ENCODE peak calls at places on chromosomes 7 and 10, in nine cellular contexts. One of them, this sample, is unnamed.
A peak's percentile ranks its signal among the peaks of the same experiment; 100 is the strongest.

GRCh38 chr10:77185696-77186095 is 451.9 kb downstream of the KCNMA1 start:
- DNase-seq in fibroblast of the conjunctiva: no peak
- DNase-seq in T1000: no peak
- DNase-seq in stimulated activated CD8-positive, alpha-beta memory T cell treated with anti-CD3 and anti-CD28 coated beads, Interleukin-12 subunit alpha, Interleukin-12 subunit beta, amount 100 ng/mL, for 1 hour: no peak
- DNase-seq in H1: no peak
- DNase-seq in kidney tubule cell: no peak
- DNase-seq in hippocampal formation: no peak
- DNase-seq in amniotic stem cell: no peak
- DNase-seq in left cardiac atrium: no peak
- DNase-seq in this sample: no peak

GRCh38 chr10:48880016-48880705 is 59.5 kb downstream of the LRRC18 start:
- DNase-seq in fibroblast of the conjunctiva: no peak
- DNase-seq in T1000: no peak
- DNase-seq in stimulated activated CD8-positive, alpha-beta memory T cell treated with anti-CD3 and anti-CD28 coated beads, Interleukin-12 subunit alpha, Interleukin-12 subunit beta, amount 100 ng/mL, for 1 hour: no peak
- DNase-seq in H1: no peak
- DNase-seq in kidney tubule cell: no peak
- DNase-seq in hippocampal formation: no peak
- DNase-seq in amniotic stem cell: no peak
- DNase-seq in left cardiac atrium: no peak
- DNase-seq in this sample: no peak

GRCh38 chr10:51462076-51462779 is 237.2 kb downstream of the CSTF2T start:
- DNase-seq in fibroblast of the conjunctiva: no peak
- DNase-seq in T1000: no peak
- DNase-seq in stimulated activated CD8-positive, alpha-beta memory T cell treated with anti-CD3 and anti-CD28 coated beads, Interleukin-12 subunit alpha, Interleukin-12 subunit beta, amount 100 ng/mL, for 1 hour: no peak
- DNase-seq in H1: no peak
- DNase-seq in kidney tubule cell: peak; percentile 33
- DNase-seq in hippocampal formation: no peak
- DNase-seq in amniotic stem cell: no peak
- DNase-seq in left cardiac atrium: no peak
- DNase-seq in this sample: no peak

GRCh38 chr7:79308176-79308575 is 145.3 kb downstream of the MAGI2 start:
- DNase-seq in fibroblast of the conjunctiva: peak; percentile 13
- DNase-seq in T1000: no peak
- DNase-seq in stimulated activated CD8-positive, alpha-beta memory T cell treated with anti-CD3 and anti-CD28 coated beads, Interleukin-12 subunit alpha, Interleukin-12 subunit beta, amount 100 ng/mL, for 1 hour: no peak
- DNase-seq in H1: no peak
- DNase-seq in kidney tubule cell: peak; percentile 13
- DNase-seq in hippocampal formation: no peak
- DNase-seq in amniotic stem cell: no peak
- DNase-seq in left cardiac atrium: no peak
- DNase-seq in this sample: no peak

GRCh38 chr10:132335189-132336063 is 3.4 kb downstream of the LRRC27 start:
- DNase-seq in fibroblast of the conjunctiva: no peak
- DNase-seq in T1000: no peak
- DNase-seq in stimulated activated CD8-positive, alpha-beta memory T cell treated with anti-CD3 and anti-CD28 coated beads, Interleukin-12 subunit alpha, Interleukin-12 subunit beta, amount 100 ng/mL, for 1 hour: peak; percentile 13
- DNase-seq in H1: no peak
- DNase-seq in kidney tubule cell: no peak
- DNase-seq in hippocampal formation: peak; percentile 51
- DNase-seq in amniotic stem cell: no peak
- DNase-seq in left cardiac atrium: peak; percentile 40
- DNase-seq in this sample: peak; percentile 66

GRCh38 chr7:27784399-27785053 is 44.6 kb downstream of the TAX1BP1 start:
- DNase-seq in fibroblast of the conjunctiva: peak; percentile 36
- DNase-seq in T1000: peak; percentile 37
- DNase-seq in stimulated activated CD8-positive, alpha-beta memory T cell treated with anti-CD3 and anti-CD28 coated beads, Interleukin-12 subunit alpha, Interleukin-12 subunit beta, amount 100 ng/mL, for 1 hour: no peak
- DNase-seq in H1: no peak
- DNase-seq in kidney tubule cell: peak; percentile 73
- DNase-seq in hippocampal formation: no peak
- DNase-seq in amniotic stem cell: peak; percentile 49
- DNase-seq in left cardiac atrium: no peak
- DNase-seq in this sample: peak; percentile 30

GRCh38 chr10:76444034-76444800 is 1012.8 kb downstream of the LRMDA start:
- DNase-seq in fibroblast of the conjunctiva: no peak
- DNase-seq in T1000: no peak
- DNase-seq in stimulated activated CD8-positive, alpha-beta memory T cell treated with anti-CD3 and anti-CD28 coated beads, Interleukin-12 subunit alpha, Interleukin-12 subunit beta, amount 100 ng/mL, for 1 hour: no peak
- DNase-seq in H1: no peak
- DNase-seq in kidney tubule cell: no peak
- DNase-seq in hippocampal formation: no peak
- DNase-seq in amniotic stem cell: no peak
- DNase-seq in left cardiac atrium: peak; percentile 50
- DNase-seq in this sample: no peak

GRCh38 chr10:12337407-12337806 is 11.9 kb upstream of the CAMK1D start:
- DNase-seq in fibroblast of the conjunctiva: no peak
- DNase-seq in T1000: no peak
- DNase-seq in stimulated activated CD8-positive, alpha-beta memory T cell treated with anti-CD3 and anti-CD28 coated beads, Interleukin-12 subunit alpha, Interleukin-12 subunit beta, amount 100 ng/mL, for 1 hour: no peak
- DNase-seq in H1: no peak
- DNase-seq in kidney tubule cell: no peak
- DNase-seq in hippocampal formation: no peak
- DNase-seq in amniotic stem cell: peak; percentile 4
- DNase-seq in left cardiac atrium: no peak
- DNase-seq in this sample: no peak

GRCh38 chr7:29123611-29124190 is 22.6 kb downstream of the CPVL start:
- DNase-seq in fibroblast of the conjunctiva: no peak
- DNase-seq in T1000: no peak
- DNase-seq in stimulated activated CD8-positive, alpha-beta memory T cell treated with anti-CD3 and anti-CD28 coated beads, Interleukin-12 subunit alpha, Interleukin-12 subunit beta, amount 100 ng/mL, for 1 hour: no peak
- DNase-seq in H1: no peak
- DNase-seq in kidney tubule cell: no peak
- DNase-seq in hippocampal formation: no peak
- DNase-seq in amniotic stem cell: no peak
- DNase-seq in left cardiac atrium: no peak
- DNase-seq in this sample: no peak

GRCh38 chr7:26457702-26458327 is 166.2 kb downstream of the SNX10 start:
- DNase-seq in fibroblast of the conjunctiva: no peak
- DNase-seq in T1000: no peak
- DNase-seq in stimulated activated CD8-positive, alpha-beta memory T cell treated with anti-CD3 and anti-CD28 coated beads, Interleukin-12 subunit alpha, Interleukin-12 subunit beta, amount 100 ng/mL, for 1 hour: no peak
- DNase-seq in H1: no peak
- DNase-seq in kidney tubule cell: no peak
- DNase-seq in hippocampal formation: no peak
- DNase-seq in amniotic stem cell: no peak
- DNase-seq in left cardiac atrium: no peak
- DNase-seq in this sample: peak; percentile 22

GRCh38 chr7:56449762-56450161 is 333.5 kb upstream of the NUPR2 start:
- DNase-seq in fibroblast of the conjunctiva: no peak
- DNase-seq in T1000: no peak
- DNase-seq in stimulated activated CD8-positive, alpha-beta memory T cell treated with anti-CD3 and anti-CD28 coated beads, Interleukin-12 subunit alpha, Interleukin-12 subunit beta, amount 100 ng/mL, for 1 hour: no peak
- DNase-seq in H1: no peak
- DNase-seq in kidney tubule cell: no peak
- DNase-seq in hippocampal formation: no peak
- DNase-seq in amniotic stem cell: no peak
- DNase-seq in left cardiac atrium: no peak
- DNase-seq in this sample: no peak

GRCh38 chr7:73974948-73975926 is 52.7 kb upstream of the ELN start:
- DNase-seq in fibroblast of the conjunctiva: no peak
- DNase-seq in T1000: no peak
- DNase-seq in stimulated activated CD8-positive, alpha-beta memory T cell treated with anti-CD3 and anti-CD28 coated beads, Interleukin-12 subunit alpha, Interleukin-12 subunit beta, amount 100 ng/mL, for 1 hour: no peak
- DNase-seq in H1: no peak
- DNase-seq in kidney tubule cell: no peak
- DNase-seq in hippocampal formation: no peak
- DNase-seq in amniotic stem cell: no peak
- DNase-seq in left cardiac atrium: no peak
- DNase-seq in this sample: no peak

GRCh38 chr7:7653568-7654187 is 13.1 kb downstream of the UMAD1 start:
- DNase-seq in fibroblast of the conjunctiva: no peak
- DNase-seq in T1000: no peak
- DNase-seq in stimulated activated CD8-positive, alpha-beta memory T cell treated with anti-CD3 and anti-CD28 coated beads, Interleukin-12 subunit alpha, Interleukin-12 subunit beta, amount 100 ng/mL, for 1 hour: no peak
- DNase-seq in H1: no peak
- DNase-seq in kidney tubule cell: peak; percentile 23
- DNase-seq in hippocampal formation: no peak
- DNase-seq in amniotic stem cell: no peak
- DNase-seq in left cardiac atrium: no peak
- DNase-seq in this sample: peak; percentile 61

GRCh38 chr7:152315845-152316244 is 120.0 kb downstream of the KMT2C start:
- DNase-seq in fibroblast of the conjunctiva: no peak
- DNase-seq in T1000: no peak
- DNase-seq in stimulated activated CD8-positive, alpha-beta memory T cell treated with anti-CD3 and anti-CD28 coated beads, Interleukin-12 subunit alpha, Interleukin-12 subunit beta, amount 100 ng/mL, for 1 hour: no peak
- DNase-seq in H1: no peak
- DNase-seq in kidney tubule cell: no peak
- DNase-seq in hippocampal formation: no peak
- DNase-seq in amniotic stem cell: no peak
- DNase-seq in left cardiac atrium: no peak
- DNase-seq in this sample: no peak

GRCh38 chr7:105388373-105389089 is at the start of gene SRPK2:
- DNase-seq in fibroblast of the conjunctiva: no peak
- DNase-seq in T1000: no peak
- DNase-seq in stimulated activated CD8-positive, alpha-beta memory T cell treated with anti-CD3 and anti-CD28 coated beads, Interleukin-12 subunit alpha, Interleukin-12 subunit beta, amount 100 ng/mL, for 1 hour: peak; percentile 60
- DNase-seq in H1: no peak
- DNase-seq in kidney tubule cell: peak; percentile 83
- DNase-seq in hippocampal formation: peak; percentile 77
- DNase-seq in amniotic stem cell: peak; percentile 25
- DNase-seq in left cardiac atrium: peak; percentile 85
- DNase-seq in this sample: peak; percentile 79

GRCh38 chr7:42494722-42495121 is 257.7 kb upstream of the GLI3 start:
- DNase-seq in fibroblast of the conjunctiva: no peak
- DNase-seq in T1000: no peak
- DNase-seq in stimulated activated CD8-positive, alpha-beta memory T cell treated with anti-CD3 and anti-CD28 coated beads, Interleukin-12 subunit alpha, Interleukin-12 subunit beta, amount 100 ng/mL, for 1 hour: no peak
- DNase-seq in H1: no peak
- DNase-seq in kidney tubule cell: no peak
- DNase-seq in hippocampal formation: no peak
- DNase-seq in amniotic stem cell: no peak
- DNase-seq in left cardiac atrium: peak; percentile 27
- DNase-seq in this sample: no peak

GRCh38 chr10:29610876-29611647 is 23.7 kb downstream of the SVIL start:
- DNase-seq in fibroblast of the conjunctiva: no peak
- DNase-seq in T1000: no peak
- DNase-seq in stimulated activated CD8-positive, alpha-beta memory T cell treated with anti-CD3 and anti-CD28 coated beads, Interleukin-12 subunit alpha, Interleukin-12 subunit beta, amount 100 ng/mL, for 1 hour: no peak
- DNase-seq in H1: no peak
- DNase-seq in kidney tubule cell: peak; percentile 31
- DNase-seq in hippocampal formation: no peak
- DNase-seq in amniotic stem cell: no peak
- DNase-seq in left cardiac atrium: no peak
- DNase-seq in this sample: no peak

GRCh38 chr7:143396625-143397556 is 11.8 kb downstream of the EPHA1 start:
- DNase-seq in fibroblast of the conjunctiva: no peak
- DNase-seq in T1000: no peak
- DNase-seq in stimulated activated CD8-positive, alpha-beta memory T cell treated with anti-CD3 and anti-CD28 coated beads, Interleukin-12 subunit alpha, Interleukin-12 subunit beta, amount 100 ng/mL, for 1 hour: no peak
- DNase-seq in H1: no peak
- DNase-seq in kidney tubule cell: no peak
- DNase-seq in hippocampal formation: no peak
- DNase-seq in amniotic stem cell: no peak
- DNase-seq in left cardiac atrium: no peak
- DNase-seq in this sample: no peak

GRCh38 chr10:93235686-93236085 is 162.0 kb downstream of the CYP26A1 start:
- DNase-seq in fibroblast of the conjunctiva: peak; percentile 10
- DNase-seq in T1000: no peak
- DNase-seq in stimulated activated CD8-positive, alpha-beta memory T cell treated with anti-CD3 and anti-CD28 coated beads, Interleukin-12 subunit alpha, Interleukin-12 subunit beta, amount 100 ng/mL, for 1 hour: no peak
- DNase-seq in H1: no peak
- DNase-seq in kidney tubule cell: peak; percentile 57
- DNase-seq in hippocampal formation: no peak
- DNase-seq in amniotic stem cell: no peak
- DNase-seq in left cardiac atrium: no peak
- DNase-seq in this sample: no peak

GRCh38 chr7:27188666-27189559 is 3.9 kb upstream of the HOXA11 start:
- DNase-seq in fibroblast of the conjunctiva: no peak
- DNase-seq in T1000: no peak
- DNase-seq in stimulated activated CD8-positive, alpha-beta memory T cell treated with anti-CD3 and anti-CD28 coated beads, Interleukin-12 subunit alpha, Interleukin-12 subunit beta, amount 100 ng/mL, for 1 hour: no peak
- DNase-seq in H1: no peak
- DNase-seq in kidney tubule cell: peak; percentile 49
- DNase-seq in hippocampal formation: no peak
- DNase-seq in amniotic stem cell: no peak
- DNase-seq in left cardiac atrium: no peak
- DNase-seq in this sample: no peak

GRCh38 chr10:34743804-34744203 is 71.3 kb downstream of the PARD3 start:
- DNase-seq in fibroblast of the conjunctiva: no peak
- DNase-seq in T1000: no peak
- DNase-seq in stimulated activated CD8-positive, alpha-beta memory T cell treated with anti-CD3 and anti-CD28 coated beads, Interleukin-12 subunit alpha, Interleukin-12 subunit beta, amount 100 ng/mL, for 1 hour: no peak
- DNase-seq in H1: no peak
- DNase-seq in kidney tubule cell: peak; percentile 76
- DNase-seq in hippocampal formation: peak; percentile 9
- DNase-seq in amniotic stem cell: no peak
- DNase-seq in left cardiac atrium: peak; percentile 58
- DNase-seq in this sample: no peak

GRCh38 chr7:117011419-117012260 is 58.3 kb downstream of the ST7 start:
- DNase-seq in fibroblast of the conjunctiva: no peak
- DNase-seq in T1000: no peak
- DNase-seq in stimulated activated CD8-positive, alpha-beta memory T cell treated with anti-CD3 and anti-CD28 coated beads, Interleukin-12 subunit alpha, Interleukin-12 subunit beta, amount 100 ng/mL, for 1 hour: no peak
- DNase-seq in H1: no peak
- DNase-seq in kidney tubule cell: no peak
- DNase-seq in hippocampal formation: no peak
- DNase-seq in amniotic stem cell: no peak
- DNase-seq in left cardiac atrium: no peak
- DNase-seq in this sample: no peak

GRCh38 chr7:153010416-153010815 is 250.9 kb downstream of the ACTR3B start:
- DNase-seq in fibroblast of the conjunctiva: no peak
- DNase-seq in T1000: no peak
- DNase-seq in stimulated activated CD8-positive, alpha-beta memory T cell treated with anti-CD3 and anti-CD28 coated beads, Interleukin-12 subunit alpha, Interleukin-12 subunit beta, amount 100 ng/mL, for 1 hour: no peak
- DNase-seq in H1: no peak
- DNase-seq in kidney tubule cell: no peak
- DNase-seq in hippocampal formation: no peak
- DNase-seq in amniotic stem cell: no peak
- DNase-seq in left cardiac atrium: no peak
- DNase-seq in this sample: no peak